ENCODE peak calls at places on chromosomes 2 and 18, in eight cellular contexts. V is heart right ventricle, D is epithelial cell of esophagus, B is fibroblast of lung, G is prostate gland, P is cardiac fibroblast, I is tibial artery, M is GM12864. O is an unnamed sample.

GRCh38 chr2:195636890-195637289 is 20.1 kb upstream of the SLC39A10 start:
- DNase-seq in P (peak), M (no peak), B (no peak), D (peak), V (no peak), G (no peak), I (no peak), O (no peak)

GRCh38 chr2:25215948-25216679 is 47.7 kb upstream of the POMC start:
- DNase-seq in P (peak), V (peak), B (peak), I (peak), D (peak), G (peak), M (peak), O (peak)

GRCh38 chr2:17166506-17166905 is 351.7 kb downstream of the RAD51AP2 start:
- DNase-seq in I (no peak), M (no peak), P (peak), B (peak), V (no peak), G (peak), D (peak), O (peak)

GRCh38 chr2:136997550-136997949 is 232.2 kb downstream of the THSD7B start:
- DNase-seq in I (no peak), P (peak), V (no peak), G (no peak), D (peak), M (no peak), B (no peak), O (no peak)

GRCh38 chr2:45843136-45843535 is 191.7 kb downstream of the PRKCE start:
- DNase-seq in P (no peak), D (no peak), I (no peak), B (no peak), V (no peak), G (no peak), M (peak), O (no peak)

GRCh38 chr2:128413014-128413717 is 94.5 kb upstream of the HS6ST1 start:
- DNase-seq in G (no peak), V (no peak), B (no peak), D (no peak), I (no peak), P (no peak), M (no peak), O (no peak)

GRCh38 chr2:63488118-63488713 is 100.1 kb downstream of the WDPCP start:
- DNase-seq in B (peak), M (no peak), I (no peak), P (peak), V (no peak), G (no peak), D (peak), O (peak)

GRCh38 chr2:18047896-18048657 is 169.6 kb downstream of the KCNS3 start:
- DNase-seq in M (no peak), G (peak), D (peak), I (no peak), P (peak), B (peak), V (peak), O (peak)

GRCh38 chr18:29096380-29096779 is 919.5 kb upstream of the CDH2 start:
- DNase-seq in P (no peak), M (no peak), B (no peak), I (no peak), V (no peak), D (no peak), G (no peak), O (no peak)

GRCh38 chr18:2918761-2919550 is 72.2 kb downstream of the EMILIN2 start:
- DNase-seq in V (no peak), D (no peak), M (no peak), B (no peak), I (no peak), P (no peak), G (no peak), O (no peak)

GRCh38 chr2:14401838-14402237 is 230.7 kb upstream of the LRATD1 start:
- DNase-seq in P (no peak), B (no peak), G (no peak), V (no peak), M (no peak), I (no peak), D (no peak), O (no peak)

GRCh38 chr2:119282139-119282965 is 58.7 kb downstream of the STEAP3 start:
- DNase-seq in G (no peak), B (no peak), V (no peak), D (no peak), I (no peak), P (no peak), M (no peak), O (no peak)

GRCh38 chr2:72981516-72981915 is 64.2 kb downstream of the EMX1 start:
- DNase-seq in M (no peak), P (no peak), D (no peak), B (no peak), V (no peak), I (no peak), G (no peak), O (no peak)

GRCh38 chr18:58788971-58789797 is 75.5 kb upstream of the ZNF532 start:
- DNase-seq in M (no peak), V (peak), P (peak), G (peak), I (no peak), D (peak), B (peak), O (peak)

GRCh38 chr2:187541086-187542085 is 12.8 kb downstream of the TFPI start:
- DNase-seq in B (peak), I (peak), V (no peak), D (peak), P (peak), M (no peak), G (no peak), O (peak)
- TF ChIP-seq CTCF in B (no peak), I (no peak), V (no peak), D (no peak), P (no peak), M (no peak), G (no peak), O (no peak)

GRCh38 chr2:53859354-53860159 is at the start of gene GPR75:
- DNase-seq in P (peak), M (no peak), V (peak), D (peak), I (no peak), B (peak), G (peak), O (peak)
- H3K4me3 ChIP-seq in P (peak), M (no peak), V (peak), D (peak), I (peak), B (peak), G (peak), O (peak)

DNA sequence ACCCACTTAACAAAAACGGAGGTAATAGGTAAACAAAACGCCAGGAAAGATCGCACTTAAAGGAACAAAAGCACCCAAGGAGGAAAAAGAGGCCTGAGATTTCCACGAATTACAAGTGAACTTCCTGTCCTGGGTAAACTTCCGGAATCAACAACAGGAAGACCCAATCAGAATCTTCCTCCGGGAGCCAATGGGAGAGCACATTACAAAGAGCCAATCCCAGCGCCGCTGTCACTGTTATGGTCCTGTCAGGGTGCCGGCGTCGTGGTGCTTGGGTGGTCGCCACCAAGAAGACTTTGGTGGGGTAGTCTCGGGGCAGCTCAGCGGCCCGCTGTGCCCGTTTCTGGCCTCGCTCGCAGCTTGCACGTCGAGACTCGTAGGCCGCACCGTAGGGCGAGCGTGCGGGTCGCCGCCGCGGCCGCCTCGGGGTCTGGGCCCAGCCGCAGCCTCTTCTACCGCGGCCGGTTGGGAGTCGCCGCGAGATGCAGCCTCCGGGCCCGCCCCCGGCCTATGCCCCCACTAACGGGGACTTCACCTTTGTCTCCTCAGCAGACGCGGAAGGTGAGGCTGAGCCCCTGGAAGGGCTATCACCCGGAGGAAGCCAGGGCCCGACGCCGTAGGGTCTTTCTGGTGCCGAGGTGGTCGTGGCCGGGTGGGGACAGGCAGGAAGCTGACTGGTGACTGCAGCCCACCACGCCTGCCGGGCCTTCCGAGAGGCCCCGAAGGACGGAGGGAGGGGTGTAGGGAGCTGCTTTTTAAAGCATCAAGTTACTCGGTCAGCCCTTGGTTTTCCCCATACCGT is at the start of gene YIPF4:
- DNase-seq in D (peak), M (peak), V (peak), G (peak), B (peak), I (peak), P (peak), O (peak)
- TF ChIP-seq CTCF in D (no peak), M (no peak), V (no peak), G (no peak), B (no peak), I (no peak), P (no peak), O (no peak)

DNA sequence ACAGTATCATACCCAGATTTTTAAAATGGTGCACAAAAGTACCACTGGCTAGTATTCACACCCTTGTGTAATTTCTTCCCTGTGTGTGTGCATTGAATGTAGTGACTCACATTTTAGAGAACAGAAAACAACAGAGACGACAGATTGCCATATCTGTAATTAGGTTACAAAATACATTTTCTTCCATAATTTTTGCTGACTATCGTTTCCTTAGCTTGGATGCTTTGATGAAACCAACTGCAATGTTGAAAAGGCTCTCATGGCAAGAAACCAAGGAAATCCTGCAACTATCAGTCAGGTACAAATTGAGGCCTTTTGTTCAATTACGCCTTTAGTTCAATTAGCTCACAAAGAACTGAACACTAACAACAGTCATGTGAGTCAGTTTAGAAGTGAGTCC is 484.4 kb downstream of the ZNF804A start:
- DNase-seq in I (no peak), B (no peak), M (no peak), G (no peak), P (no peak), D (no peak), V (no peak), O (no peak)
- H3K4me3 ChIP-seq in I (no peak), B (no peak), M (no peak), G (no peak), P (no peak), D (no peak), V (no peak), O (no peak)

DNA sequence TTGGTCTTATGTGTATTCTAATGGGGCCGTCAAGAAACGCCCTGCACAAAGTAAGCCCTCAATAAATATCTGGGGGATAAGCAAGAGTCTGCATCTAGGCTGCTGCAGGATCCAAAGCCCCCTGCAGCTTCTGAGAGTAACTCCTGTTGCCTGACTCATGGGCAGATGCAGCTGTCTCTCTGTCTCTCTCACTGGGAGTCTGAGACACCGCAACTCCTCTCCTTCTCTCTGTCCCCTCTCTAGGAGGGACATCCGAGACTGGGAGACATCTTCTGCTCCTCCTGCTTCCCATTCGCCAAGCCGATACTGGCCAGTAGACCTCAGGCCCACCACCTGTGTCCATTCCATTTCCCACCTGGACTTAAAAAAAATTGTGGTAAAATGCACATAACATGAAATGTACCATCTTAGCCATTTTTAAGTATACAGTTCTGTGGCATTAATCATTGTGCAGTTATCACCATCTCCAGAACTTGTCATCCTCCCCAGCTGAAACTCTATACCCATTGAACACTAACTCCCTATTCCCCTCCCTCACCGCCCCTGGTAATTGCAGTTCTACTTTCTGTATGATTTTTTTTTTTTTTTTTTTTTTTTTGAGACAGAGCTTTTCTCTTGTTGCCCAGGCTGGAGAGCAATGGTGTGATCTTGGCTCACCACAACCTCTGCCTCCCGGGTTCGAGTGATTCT is 20.1 kb downstream of the DYSF start:
- DNase-seq in B (no peak), I (no peak), G (no peak), M (no peak), P (no peak), V (no peak), D (no peak), O (no peak)
- TF ChIP-seq CTCF in B (no peak), I (no peak), G (no peak), M (no peak), P (no peak), V (no peak), D (no peak), O (no peak)

GRCh38 chr2:109171444-109172334 is 42.7 kb downstream of the SH3RF3 start:
- DNase-seq in P (peak), G (peak), V (peak), B (peak), M (no peak), I (peak), D (peak), O (peak)

GRCh38 chr2:109174214-109174613 is 45.2 kb downstream of the SH3RF3 start:
- DNase-seq in I (no peak), M (no peak), V (no peak), B (peak), P (no peak), G (no peak), D (no peak), O (peak)

GRCh38 chr2:109170645-109171044 is 41.6 kb downstream of the SH3RF3 start:
- DNase-seq in B (no peak), I (no peak), M (no peak), D (no peak), P (no peak), V (no peak), G (no peak), O (no peak)

GRCh38 chr2:109173311-109174171 is 44.5 kb downstream of the SH3RF3 start:
- DNase-seq in B (peak), D (no peak), G (peak), M (no peak), I (peak), P (peak), V (peak), O (peak)

DNA sequence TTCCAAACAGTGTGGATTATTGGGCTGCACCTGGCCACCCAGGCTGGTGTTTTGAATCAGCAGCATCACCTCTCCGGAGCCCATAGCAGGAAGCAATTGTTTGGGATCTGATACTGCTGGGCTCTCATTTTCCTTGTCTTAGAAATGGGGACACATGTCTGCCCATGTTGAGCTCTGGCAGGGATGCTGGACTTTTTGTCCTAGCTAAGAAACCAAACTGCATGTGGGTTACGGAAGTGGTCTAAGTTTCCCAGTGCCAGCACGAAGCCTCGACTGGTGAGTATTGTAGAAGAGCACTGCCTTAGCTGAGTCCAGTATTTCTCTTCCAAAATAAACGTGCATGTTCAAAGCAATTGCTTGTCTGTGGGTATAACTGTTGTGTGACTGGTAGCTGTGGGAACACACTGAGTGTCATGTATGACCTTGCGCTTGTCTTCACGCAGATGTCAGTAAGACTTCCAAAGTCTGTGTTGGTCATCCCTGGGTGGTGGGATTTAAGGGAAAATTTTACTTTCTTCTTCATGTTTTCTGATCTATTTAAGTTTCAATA is 43.6 kb downstream of the SH3RF3 start:
- DNase-seq in G (no peak), M (no peak), B (peak), P (no peak), I (no peak), D (no peak), V (no peak), O (peak)
- H3K4me3 ChIP-seq in G (no peak), M (no peak), B (peak), P (no peak), I (no peak), D (no peak), V (no peak), O (no peak)

DNA sequence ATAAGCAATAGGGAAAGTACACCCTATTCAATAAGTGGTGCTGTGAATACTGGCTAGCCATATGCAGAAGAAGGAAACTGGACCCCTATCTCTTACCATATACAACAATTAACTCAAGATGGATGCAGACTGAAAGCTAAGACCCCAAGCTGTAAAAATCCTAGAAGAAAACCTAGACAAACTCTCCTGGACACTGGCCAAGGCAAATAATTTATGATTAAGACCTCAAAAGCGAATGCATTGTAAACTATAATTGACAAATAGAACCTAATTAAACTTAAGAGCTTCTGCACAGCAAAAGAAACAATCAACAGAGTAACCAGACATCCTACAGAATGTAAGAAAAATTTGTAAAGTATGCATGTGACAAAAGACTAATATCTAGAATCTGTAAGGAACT is 41.1 kb upstream of the ASXL3 start:
- DNase-seq in M (no peak), V (no peak), D (no peak), P (no peak), I (no peak), G (no peak), B (no peak), O (no peak)
- TF ChIP-seq CTCF in M (no peak), V (no peak), D (no peak), P (no peak), I (no peak), G (no peak), B (no peak), O (no peak)

DNA sequence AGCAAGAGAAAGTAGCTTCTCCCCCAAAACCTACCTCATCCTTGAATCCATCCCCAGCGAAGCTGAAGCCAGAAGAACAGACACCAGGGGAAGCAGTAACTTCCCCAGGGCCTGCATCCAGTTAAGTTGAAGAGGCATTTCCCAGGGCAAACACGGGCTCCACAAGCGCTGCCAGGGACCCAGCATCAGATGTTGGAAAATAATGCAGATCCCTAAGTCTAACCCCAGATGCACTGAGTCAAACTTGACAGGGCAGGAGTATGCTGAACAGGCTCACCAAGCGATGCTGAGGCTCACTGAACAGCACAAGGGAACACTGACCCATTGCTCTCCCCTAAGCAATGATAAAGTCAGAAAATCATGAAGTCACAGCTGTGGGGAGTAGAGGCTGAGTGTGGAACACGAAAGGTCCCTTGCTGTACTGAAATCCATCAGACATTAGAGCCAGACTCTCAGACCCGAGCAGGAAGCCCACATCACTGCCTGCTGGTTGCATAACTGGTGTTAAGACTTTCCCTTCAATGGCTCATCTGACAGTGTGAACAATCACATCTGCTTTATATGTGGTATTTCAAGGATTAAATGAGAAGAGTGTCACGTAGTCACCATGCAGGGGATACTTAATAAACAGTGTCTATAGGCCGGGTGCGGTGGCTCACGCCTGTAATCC is 36.3 kb downstream of the TNS1 start:
- DNase-seq in D (no peak), I (peak), P (peak), B (no peak), V (no peak), G (no peak), M (no peak), O (peak)
- H3K4me3 ChIP-seq in D (no peak), I (peak), P (no peak), B (no peak), V (no peak), G (no peak), M (no peak), O (no peak)

O was measured in AG10803.